ENCODE peak calls at places on chromosomes 3 and 15, in six cellular contexts. H is H1, X is HCT116, Q is A549, Y is endothelial cell of umbilical vein, M is K562. C is an unnamed sample.

GRCh38 chr3:13569641-13570390 is 20.9 kb downstream of the FBLN2 start:
- DNase-seq in X (no peak), M (no peak), Y (no peak), H (no peak), Q (no peak), C (no peak)

GRCh38 chr3:153853163-153853562 is 268.0 kb upstream of the ARHGEF26 start:
- DNase-seq in H (no peak), Q (no peak), Y (no peak), X (no peak), M (no peak), C (no peak)

GRCh38 chr3:181720281-181720680 is 8.6 kb downstream of the SOX2 start:
- DNase-seq in Q (no peak), Y (no peak), H (peak), X (no peak), M (peak), C (no peak)

GRCh38 chr15:65189102-65189740 is 4.1 kb upstream of the CLPX start:
- DNase-seq in X (peak), M (peak), Q (peak), H (peak), Y (peak), C (peak)

GRCh38 chr15:89513284-89513683 is 16.9 kb upstream of the RHCG start:
- DNase-seq in X (no peak), M (no peak), Y (no peak), Q (no peak), H (no peak), C (no peak)

GRCh38 chr15:39461536-39462140 is 119.2 kb upstream of the THBS1 start:
- DNase-seq in Q (no peak), X (no peak), M (no peak), H (no peak), Y (peak), C (no peak)

GRCh38 chr3:41064526-41064925 is 134.8 kb upstream of the CTNNB1 start:
- DNase-seq in Q (no peak), Y (no peak), M (no peak), H (no peak), X (no peak), C (no peak)

GRCh38 chr3:79018671-79019136 is 749.1 kb downstream of the ROBO1 start:
- DNase-seq in X (no peak), Y (peak), H (peak), M (no peak), Q (peak), C (no peak)

GRCh38 chr3:43288366-43288765 is 2.0 kb downstream of the SNRK start:
- DNase-seq in Q (no peak), M (no peak), Y (peak), H (no peak), X (no peak), C (peak)

GRCh38 chr3:188309437-188310269 is 155.7 kb downstream of the LPP start:
- DNase-seq in X (no peak), H (no peak), Q (no peak), Y (no peak), M (no peak), C (no peak)

GRCh38 chr15:31342781-31343626 is 16.4 kb downstream of the KLF13 start:
- DNase-seq in M (no peak), X (no peak), Q (no peak), Y (peak), H (no peak), C (no peak)

GRCh38 chr15:24901409-24901808 is 53.4 kb upstream of the SNRPN start:
- DNase-seq in X (no peak), H (no peak), Q (no peak), Y (no peak), M (no peak), C (no peak)

GRCh38 chr15:90419738-90420487 is 31.9 kb downstream of the IQGAP1 start:
- DNase-seq in Q (peak), H (no peak), Y (peak), X (no peak), M (no peak), C (no peak)

GRCh38 chr15:90957791-90958190 is 3.1 kb downstream of the RCCD1 start:
- DNase-seq in M (no peak), Y (no peak), X (no peak), Q (no peak), H (no peak), C (no peak)

DNA sequence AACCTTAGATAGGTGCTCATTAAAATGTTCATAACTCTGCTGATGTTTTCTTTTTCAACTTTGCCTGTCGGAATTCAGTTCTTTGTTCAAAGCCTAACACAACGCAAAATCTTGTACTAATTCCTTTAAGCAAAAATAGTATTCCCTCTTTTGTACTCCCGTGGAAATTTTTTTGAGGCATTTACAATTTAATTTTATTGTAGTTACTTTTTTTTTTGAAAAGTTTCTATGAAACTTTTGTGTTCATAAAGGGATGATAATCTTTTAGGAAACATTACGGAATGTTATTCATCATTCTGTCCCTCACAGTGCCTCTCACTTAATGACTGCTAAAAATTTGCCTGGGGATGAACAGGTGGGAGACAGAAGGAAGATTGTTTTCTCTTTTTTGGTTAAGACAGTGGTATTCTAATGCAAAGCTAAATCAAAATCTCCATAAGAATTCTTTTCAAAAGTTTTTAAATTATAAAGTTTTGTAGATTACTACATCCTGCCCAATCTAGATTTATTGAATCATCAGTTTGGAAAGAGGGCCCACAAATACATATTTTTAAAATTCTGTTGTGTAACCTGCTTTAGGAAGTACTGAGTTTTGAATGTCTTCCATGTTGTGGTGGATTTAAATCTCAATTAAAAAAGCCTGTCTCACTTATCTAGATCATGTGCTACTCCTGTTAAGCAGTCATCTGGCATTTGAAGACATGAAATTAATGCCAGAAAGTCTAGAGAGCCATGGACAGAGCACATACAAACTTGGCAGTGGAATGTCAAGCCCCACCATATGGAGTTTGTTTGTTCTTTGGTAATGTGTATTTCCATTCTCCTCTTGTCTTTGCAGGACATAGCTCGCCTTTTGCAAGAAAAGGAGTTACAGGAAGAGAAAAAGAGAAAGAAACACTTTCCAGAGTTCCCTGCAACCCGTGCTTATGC is 39.0 kb upstream of the UTS2B start:
- DNase-seq in H (no peak), Y (no peak), M (no peak), X (no peak), Q (no peak), C (no peak)
- TF ChIP-seq POLR2A in H (no peak), Y (no peak), M (no peak), X (no peak), Q (no peak), C (no peak)

GRCh38 chr15:43105077-43105769 is 615 bp downstream of the UBR1 start:
- DNase-seq in X (no peak), H (no peak), Y (no peak), Q (peak), M (peak), C (peak)
- TF ChIP-seq MAX in X (no peak), H (no peak), Y (no peak), Q (no peak), M (no peak), C (no peak)

DNA sequence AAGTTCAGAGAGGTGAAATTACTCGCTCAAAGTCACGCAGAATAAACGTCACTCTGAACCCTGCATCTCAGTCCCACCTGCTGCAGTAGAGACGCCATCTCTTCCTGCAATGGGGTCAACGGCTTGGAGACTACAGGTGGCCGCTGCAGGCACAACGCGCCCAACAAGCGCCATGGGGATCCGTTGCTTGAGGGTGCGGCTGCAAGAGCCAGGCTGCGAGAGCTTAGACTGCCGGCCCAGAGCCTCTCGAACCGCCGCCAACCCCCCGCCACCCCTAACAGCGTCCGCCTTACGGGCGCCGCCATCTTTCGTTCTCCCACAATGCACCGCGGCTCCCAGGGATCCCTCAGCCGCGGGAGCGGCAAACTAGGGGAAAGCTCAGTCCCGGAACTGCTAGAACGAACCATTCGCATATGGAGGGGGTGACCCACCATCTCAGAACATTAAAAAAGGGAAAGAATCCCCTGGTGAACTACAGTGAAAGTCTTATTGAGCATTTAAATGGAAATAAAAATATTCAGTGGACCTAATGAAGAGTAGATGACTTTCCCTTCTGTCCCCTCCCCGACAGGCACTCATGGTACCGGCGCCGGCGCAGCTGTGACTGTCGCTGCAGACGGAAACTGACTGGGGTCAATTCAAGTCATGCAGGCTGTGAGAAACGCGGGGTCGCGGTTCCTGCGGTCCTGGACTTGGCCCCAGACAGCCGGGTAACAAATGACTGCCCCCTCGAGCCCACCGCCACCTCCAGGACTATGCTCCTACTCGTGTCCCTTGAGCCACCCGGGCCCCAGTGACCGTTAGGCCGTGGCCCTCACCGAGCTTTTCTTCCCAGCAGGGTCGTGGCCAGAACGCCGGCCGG is at the start of the genes MRPL46 and MRPS11:
- DNase-seq in Q (peak), X (peak), M (peak), H (peak), Y (peak), C (peak)
- TF ChIP-seq POLR2A in Q (peak), X (peak), M (peak), H (peak), Y (peak), C (peak)

GRCh38 chr3:15081960-15082664 is 16.8 kb downstream of the RBSN start:
- DNase-seq in Q (no peak), X (no peak), M (no peak), H (no peak), Y (no peak), C (peak)
- TF ChIP-seq MAX in Q (no peak), X (no peak), M (no peak), H (no peak), Y (no peak), C (peak)

GRCh38 chr15:80210612-80211554 is 41.1 kb downstream of the CTXND1 start:
- DNase-seq in Q (no peak), X (no peak), M (no peak), H (no peak), Y (no peak), C (peak)
- TF ChIP-seq POLR2A in Q (no peak), X (no peak), M (no peak), H (no peak), Y (no peak), C (no peak)

GRCh38 chr3:107235923-107236315 is 141.3 kb upstream of the CCDC54 start:
- DNase-seq in M (peak), Q (peak), X (peak), H (no peak), Y (peak), C (peak)
- TF ChIP-seq MAX in M (no peak), Q (no peak), X (no peak), H (no peak), Y (no peak), C (peak)

GRCh38 chr3:15228147-15228546 is 22.1 kb downstream of the CAPN7 start:
- DNase-seq in Q (no peak), M (no peak), Y (no peak), H (no peak), X (no peak), C (no peak)
- TF ChIP-seq POLR2A in Q (no peak), M (no peak), Y (no peak), H (no peak), X (no peak), C (no peak)

GRCh38 chr15:40595219-40595618 is 1.2 kb downstream of the KNL1 start:
- DNase-seq in M (no peak), Q (no peak), X (no peak), H (no peak), Y (peak), C (no peak)
- TF ChIP-seq MAX in M (no peak), Q (no peak), X (no peak), H (no peak), Y (no peak), C (no peak)

DNA sequence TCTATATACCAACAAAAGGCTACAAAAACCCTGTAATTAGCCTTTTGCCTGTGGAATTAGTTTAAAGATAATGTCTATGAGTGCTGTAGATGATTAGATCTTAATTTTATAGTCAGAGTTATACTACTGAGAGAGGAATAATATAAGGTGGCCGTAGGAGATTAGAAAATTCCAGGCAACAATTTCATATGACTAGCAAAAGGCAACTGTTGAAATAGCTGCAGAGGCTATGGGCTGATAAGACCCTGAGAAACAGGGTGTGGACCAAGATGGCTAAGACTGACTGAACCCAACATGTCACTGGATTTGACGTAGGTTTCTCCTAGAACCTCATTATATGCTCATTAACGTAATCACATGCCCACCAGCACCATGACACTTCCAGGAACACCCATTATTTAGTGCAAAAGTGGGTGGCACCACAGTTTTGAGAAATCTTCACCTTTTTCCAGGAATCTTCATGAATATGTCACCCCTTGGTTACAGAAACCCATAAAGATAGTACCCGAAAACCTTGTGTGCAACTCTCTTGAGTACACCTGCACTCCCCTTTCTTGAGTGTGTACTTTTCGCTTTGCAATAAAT is 29.1 kb upstream of the SCG3 start:
- DNase-seq in H (no peak), Y (no peak), M (peak), Q (no peak), X (no peak), C (no peak)
- TF ChIP-seq POLR2A in H (no peak), Y (no peak), M (no peak), Q (no peak), X (no peak), C (no peak)

C was measured in NB4.